ENCODE peak calls at places on chromosomes 3 and 15, in five cellular contexts. Y is effector memory CD4-positive, alpha-beta T cell; U is Ammon's horn; B is activated CD4-positive, alpha-beta T cell treated with anti-CD3 and anti-CD28 coated beads, Interleukin-2, amount 50 U/mL, for 1 hour; E is thoracic aorta. N is an unnamed sample.

GRCh38 chr3:62371735-62372591 is 1.4 kb downstream of the FEZF2 start:
- DNase-seq in Y (no peak), U (no peak), B (no peak), E (no peak), N (no peak)

GRCh38 chr15:94324117-94324826 is 92.9 kb downstream of the MCTP2 start:
- DNase-seq in Y (peak), U (peak), B (peak), E (no peak), N (peak)

GRCh38 chr3:152942366-152942765 is 107.4 kb downstream of the P2RY1 start:
- DNase-seq in Y (no peak), U (no peak), B (no peak), E (no peak), N (no peak)

GRCh38 chr15:50685191-50685975 is 1.2 kb downstream of the TRPM7 start:
- DNase-seq in Y (no peak), U (peak), B (no peak), E (no peak), N (no peak)

GRCh38 chr3:177694316-177694715 is 497.0 kb upstream of the TBL1XR1 start:
- DNase-seq in Y (no peak), U (no peak), B (no peak), E (no peak), N (no peak)

GRCh38 chr3:24548278-24548677 is 53.6 kb upstream of the THRB start:
- DNase-seq in Y (no peak), U (no peak), B (no peak), E (no peak), N (no peak)

GRCh38 chr3:133448478-133449122 is 48.7 kb downstream of the BFSP2 start:
- DNase-seq in Y (no peak), U (peak), B (no peak), E (no peak), N (no peak)

GRCh38 chr3:121995190-121996137 is 26.6 kb downstream of the ILDR1 start:
- DNase-seq in Y (no peak), U (peak), B (peak), E (no peak), N (no peak)

GRCh38 chr3:11272913-11273574 is 847 bp downstream of the ATG7 start:
- DNase-seq in Y (no peak), U (no peak), B (no peak), E (no peak), N (no peak)

GRCh38 chr15:98904466-98905048 is 103.0 kb downstream of the PGPEP1L start:
- DNase-seq in Y (no peak), U (peak), B (no peak), E (no peak), N (no peak)

GRCh38 chr15:88888719-88889118 is 6.6 kb downstream of the HAPLN3 start:
- DNase-seq in Y (no peak), U (no peak), B (no peak), E (no peak), N (no peak)

GRCh38 chr15:65828566-65828965 is 36.5 kb upstream of the DENND4A start:
- DNase-seq in Y (peak), U (no peak), B (no peak), E (no peak), N (peak)

GRCh38 chr3:143119974-143120715 is 574 bp downstream of the CHST2 start:
- DNase-seq in Y (no peak), U (peak), B (peak), E (no peak), N (no peak)

GRCh38 chr3:198071602-198072285 is 111.7 kb downstream of the LMLN start:
- DNase-seq in Y (peak), U (peak), B (no peak), E (no peak), N (no peak)

GRCh38 chr15:87661481-87661880 is 595.1 kb downstream of the NTRK3 start:
- DNase-seq in Y (no peak), U (no peak), B (no peak), E (no peak), N (no peak)

GRCh38 chr3:12556243-12556722 is 604 bp upstream of the MKRN2 start:
- DNase-seq in Y (no peak), U (no peak), B (no peak), E (no peak), N (no peak)

GRCh38 chr15:31489801-31490646 is 163.4 kb downstream of the KLF13 start:
- DNase-seq in Y (peak), U (peak), B (peak), E (no peak), N (no peak)

GRCh38 chr3:65532749-65533148 is 506.0 kb downstream of the MAGI1 start:
- DNase-seq in Y (no peak), U (no peak), B (no peak), E (no peak), N (no peak)

GRCh38 chr3:15055019-15055557 is 10.0 kb downstream of the MRPS25 start:
- DNase-seq in Y (peak), U (no peak), B (peak), E (no peak), N (no peak)

GRCh38 chr15:93932164-93932776 is 299.1 kb upstream of the MCTP2 start:
- DNase-seq in Y (no peak), U (no peak), B (no peak), E (no peak), N (no peak)

GRCh38 chr15:41944313-41944940 is 27.9 kb downstream of the EHD4 start:
- DNase-seq in Y (no peak), U (no peak), B (no peak), E (no peak), N (no peak)

GRCh38 chr3:72255736-72256559 is 471.0 kb upstream of the PROK2 start:
- DNase-seq in Y (no peak), U (peak), B (peak), E (no peak), N (peak)

GRCh38 chr3:152664766-152665165 is 170.2 kb upstream of the P2RY1 start:
- DNase-seq in Y (no peak), U (no peak), B (no peak), E (no peak), N (no peak)

GRCh38 chr3:125140011-125140813 is 72.3 kb downstream of the SLC12A8 start:
- DNase-seq in Y (no peak), U (no peak), B (no peak), E (no peak), N (no peak)

GRCh38 chr15:68192804-68193521 is 12.2 kb downstream of the CALML4 start:
- DNase-seq in Y (no peak), U (peak), B (no peak), E (no peak), N (no peak)

GRCh38 chr3:14806641-14807263 is 12.0 kb upstream of the FGD5 start:
- DNase-seq in Y (no peak), U (no peak), B (no peak), E (no peak), N (no peak)

GRCh38 chr15:31353931-31354330 is 27.3 kb downstream of the KLF13 start:
- DNase-seq in Y (no peak), U (peak), B (no peak), E (no peak), N (no peak)

GRCh38 chr3:47910777-47911440 is 105.3 kb downstream of the MAP4 start:
- DNase-seq in Y (no peak), U (peak), B (no peak), E (no peak), N (no peak)

GRCh38 chr15:70100495-70101331 is 3.0 kb upstream of the TLE3 start:
- DNase-seq in Y (peak), U (no peak), B (peak), E (no peak), N (peak)